ENCODE peak calls at places on chromosomes 13 and 19, in nine cellular contexts. Y is Caco-2; G is CD8-positive, alpha-beta T cell; F is left ventricle myocardium inferior; E is AG09309; Z is PC-3; M is CD8-positive, alpha-beta memory T cell; N is SK-N-SH; I is foreskin fibroblast. R is an unnamed sample.
A peak's percentile ranks its signal among the peaks of the same experiment; 100 is the strongest.

GRCh38 chr13:26465514-26465913 is 92.0 kb upstream of the WASF3 start:
- DNase-seq in G (no peak), M (no peak), E (no peak), Y (no peak), F (peak; percentile 57), N (no peak), Z (no peak), I (no peak), R (no peak)

GRCh38 chr13:78610381-78610883 is 7.1 kb upstream of the POU4F1 start:
- DNase-seq in I (peak; percentile 23), M (no peak), F (no peak), Z (peak; percentile 20), Y (no peak), N (no peak), G (no peak), E (peak; percentile 5), R (peak; percentile 48)

GRCh38 chr19:29562299-29563297 is 36.8 kb downstream of the VSTM2B start:
- DNase-seq in Z (no peak), G (no peak), F (no peak), Y (no peak), E (no peak), I (no peak), N (no peak), M (no peak), R (no peak)

GRCh38 chr19:49579947-49580263 is 451 bp downstream of the NOSIP start:
- DNase-seq in M (no peak), E (no peak), Y (no peak), F (no peak), N (peak; percentile 19), I (no peak), G (no peak), Z (no peak), R (no peak)

GRCh38 chr13:90177519-90177918 is 1170.0 kb upstream of the MIR17HG start:
- DNase-seq in I (no peak), Y (no peak), Z (no peak), N (no peak), E (no peak), G (no peak), M (no peak), F (no peak), R (no peak)

GRCh38 chr13:20831933-20832332 is 58.2 kb upstream of the EEF1AKMT1 start:
- DNase-seq in F (no peak), G (no peak), Y (no peak), N (no peak), E (no peak), M (no peak), I (no peak), Z (no peak), R (no peak)

GRCh38 chr19:12867120-12868099 is 13.8 kb downstream of the DNASE2 start:
- DNase-seq in Z (no peak), I (peak; percentile 42), E (no peak), M (peak; percentile 65), F (no peak), Y (peak; percentile 58), N (peak; percentile 84), G (peak; percentile 80), R (peak; percentile 91)

GRCh38 chr19:14027856-14028450 is at the start of gene RLN3:
- DNase-seq in I (no peak), G (no peak), E (no peak), Y (no peak), Z (no peak), N (no peak), F (no peak), M (no peak), R (no peak)

GRCh38 chr13:99970761-99971575 is 599 bp downstream of the ZIC5 start:
- DNase-seq in N (peak; percentile 50), G (no peak), F (no peak), I (no peak), Z (no peak), M (no peak), Y (peak; percentile 41), E (no peak), R (peak; percentile 33)

GRCh38 chr13:99968521-99969367 is 2.8 kb downstream of the ZIC5 start:
- DNase-seq in Z (no peak), E (no peak), I (no peak), Y (peak; percentile 62), G (peak; percentile 49), F (no peak), N (peak; percentile 67), M (no peak), R (peak; percentile 62)

GRCh38 chr13:99969934-99970760 is 1.4 kb downstream of the ZIC5 start:
- DNase-seq in Y (peak; percentile 72), M (no peak), I (no peak), E (no peak), G (peak; percentile 59), Z (no peak), N (no peak), F (no peak), R (no peak)

GRCh38 chr13:99967884-99968520 is 3.6 kb downstream of the ZIC5 start:
- DNase-seq in E (no peak), N (peak; percentile 21), Z (no peak), G (no peak), F (no peak), M (no peak), Y (no peak), I (no peak), R (no peak)

DNA sequence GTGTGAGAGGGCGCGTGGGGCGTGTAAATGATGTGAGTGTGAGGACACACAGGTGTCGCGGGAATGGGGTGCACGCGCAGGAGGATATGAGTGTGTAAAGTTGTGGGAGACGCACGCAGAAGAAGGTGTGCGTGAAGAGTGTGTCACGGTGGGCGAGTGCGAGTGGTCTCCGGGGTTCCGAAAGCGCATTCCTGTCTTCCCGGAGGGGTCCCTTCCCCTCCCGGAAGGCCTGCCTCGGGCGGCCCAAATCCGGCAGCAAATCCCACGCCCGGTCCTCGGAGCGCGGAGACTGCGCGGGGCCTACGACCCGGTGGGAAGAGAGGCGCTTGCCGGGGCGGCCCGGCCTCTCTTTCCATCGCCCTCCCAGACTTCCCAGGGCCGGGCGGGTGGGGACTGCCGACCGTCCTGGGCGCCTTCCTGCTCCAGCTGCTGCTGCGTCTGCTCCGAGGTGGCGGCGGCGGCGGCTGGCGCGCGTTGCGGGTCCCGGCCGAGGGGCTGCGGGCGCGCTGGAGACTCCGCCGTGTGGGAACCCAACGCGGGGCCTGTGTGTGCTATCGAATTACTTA is 2.1 kb downstream of the ZIC5 start:
- DNase-seq in Z (no peak), I (no peak), F (no peak), G (no peak), N (peak; percentile 56), E (no peak), Y (peak; percentile 11), M (no peak), R (peak; percentile 32)
- H3K4me3 ChIP-seq in Z (no peak overlapping the region), I (no peak overlapping the region), F (peak overlapping the region; percentile 58), G (peak overlapping the region; percentile 19), N (no peak overlapping the region), E (peak overlapping the region; percentile 8), Y (peak overlapping the region; percentile 70), M (no peak overlapping the region), R (peak overlapping the region; percentile 41)

DNA sequence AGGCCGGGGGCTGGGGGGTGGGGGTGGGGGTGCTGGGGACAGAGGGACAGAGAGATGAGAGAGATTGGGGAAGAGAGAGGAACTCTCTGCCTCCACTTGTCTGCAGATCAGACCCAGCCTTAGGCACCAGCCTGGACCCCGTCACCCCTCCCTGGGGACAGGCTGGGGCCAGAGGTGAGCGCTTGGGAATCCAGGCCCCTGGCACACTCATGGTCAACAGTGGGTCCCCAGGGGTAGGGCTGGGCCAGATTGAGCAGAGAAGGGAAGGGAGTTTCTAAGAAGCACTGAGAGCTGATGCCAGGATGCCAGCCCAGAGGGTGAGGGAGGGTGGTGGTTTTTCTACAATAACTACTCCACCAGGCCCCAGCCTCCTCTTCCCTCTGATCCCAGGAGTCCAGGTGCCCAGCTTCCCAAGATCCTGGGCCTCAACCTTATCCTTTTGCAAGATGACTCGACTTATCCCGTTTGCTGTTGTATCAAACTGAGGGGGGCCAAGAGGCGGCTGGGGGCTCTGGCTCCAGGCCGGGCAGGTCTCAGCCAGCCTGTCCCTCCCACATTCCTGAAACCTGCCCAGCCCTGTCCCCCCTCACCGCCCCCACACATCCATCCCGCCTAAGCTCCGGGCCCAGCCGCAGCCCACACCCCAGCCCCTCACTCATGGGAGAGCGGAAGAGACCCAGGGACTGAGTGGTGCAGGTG is 1.1 kb downstream of the BCAM start:
- DNase-seq in G (no peak), E (no peak), Z (no peak), N (no peak), I (no peak), M (no peak), Y (no peak), F (no peak), R (no peak)
- H3K4me3 ChIP-seq in G (no peak overlapping the region), E (no peak overlapping the region), Z (no peak overlapping the region), N (no peak overlapping the region), I (no peak overlapping the region), M (no peak overlapping the region), Y (peak overlapping the region; percentile 79), F (peak overlapping the region; percentile 86), R (peak overlapping the region; percentile 88)

GRCh38 chr19:47274891-47275865 is 493 bp downstream of the INAFM1 start:
- DNase-seq in G (peak; percentile 57), N (peak; percentile 60), E (no peak), Y (peak; percentile 46), F (peak; percentile 22), I (no peak), Z (peak; percentile 1), M (peak; percentile 62), R (peak; percentile 42)

GRCh38 chr19:47272448-47273312 is 2.0 kb upstream of the INAFM1 start:
- DNase-seq in F (peak; percentile 52), E (peak; percentile 24), Z (peak; percentile 7), Y (peak; percentile 25), I (no peak), N (no peak), M (no peak), G (no peak), R (no peak)

GRCh38 chr19:47274071-47274890 is at the start of gene INAFM1:
- DNase-seq in E (peak; percentile 52), F (peak; percentile 97), M (peak; percentile 99), Z (peak; percentile 87), I (peak; percentile 89), N (peak; percentile 96), Y (peak; percentile 99), G (peak; percentile 100), R (peak; percentile 97)

GRCh38 chr19:47273313-47274070 is 1.2 kb upstream of the INAFM1 start:
- DNase-seq in Y (peak; percentile 98), M (peak; percentile 92), G (peak; percentile 90), Z (peak; percentile 79), E (peak; percentile 71), F (peak; percentile 92), N (peak; percentile 98), I (peak; percentile 94), R (peak; percentile 97)

DNA sequence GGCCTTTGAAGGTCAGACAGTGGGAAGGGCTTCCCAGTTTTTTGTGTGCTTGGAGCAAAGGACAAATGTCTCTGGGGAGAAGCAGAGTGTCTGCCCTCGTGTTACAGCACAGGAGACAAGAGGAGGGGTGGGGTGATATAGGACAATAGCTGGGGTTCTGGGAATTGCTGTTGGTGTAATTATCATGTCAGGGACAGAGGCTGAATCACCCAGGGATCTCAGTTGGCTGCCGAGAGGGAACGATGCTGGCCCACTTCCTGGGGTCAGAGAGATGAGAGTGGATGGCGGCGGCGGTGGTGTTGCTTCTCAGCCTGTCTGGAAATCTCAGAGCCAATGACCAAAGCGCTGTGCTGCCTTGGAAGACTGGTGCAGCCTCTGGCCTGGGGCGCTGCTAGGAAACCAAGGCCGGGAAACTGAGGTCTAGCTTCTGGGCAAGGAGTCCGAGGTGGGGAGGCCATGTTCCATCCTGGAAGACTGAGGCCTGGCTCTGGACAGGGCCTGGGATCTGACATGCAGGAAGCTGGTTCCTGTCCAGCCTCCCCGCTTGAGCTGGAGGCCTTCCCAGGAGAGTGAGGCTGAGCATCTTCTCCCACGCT is 1.3 kb downstream of the INAFM1 start:
- DNase-seq in M (no peak), N (no peak), Y (no peak), E (peak; percentile 41), F (peak; percentile 65), G (no peak), I (peak; percentile 33), Z (no peak), R (peak; percentile 65)
- H3K4me3 ChIP-seq in M (no peak overlapping the region), N (no peak overlapping the region), Y (no peak overlapping the region), E (no peak overlapping the region), F (peak overlapping the region; percentile 82), G (no peak overlapping the region), I (peak overlapping the region; percentile 52), Z (no peak overlapping the region), R (no peak overlapping the region)

DNA sequence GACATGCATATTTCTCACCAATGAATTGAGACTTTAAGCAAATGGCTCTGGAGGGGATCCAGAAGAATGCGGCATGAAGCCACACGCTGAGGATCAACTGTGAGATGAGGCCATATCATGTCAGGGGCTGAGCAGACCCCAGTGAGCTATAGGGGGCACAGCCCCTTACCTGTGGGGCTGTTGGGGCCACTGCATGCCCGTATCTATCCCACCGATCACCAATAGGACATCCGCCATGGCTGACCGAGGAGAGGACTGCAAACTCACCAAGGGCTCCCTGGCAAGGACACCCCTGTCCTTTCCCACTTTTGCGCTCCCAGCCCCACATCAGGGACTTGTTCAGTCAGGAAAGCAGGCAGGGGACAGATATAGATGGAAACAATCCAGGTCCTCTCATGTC is 78.0 kb downstream of the SERP2 start:
- DNase-seq in G (no peak), E (no peak), Z (no peak), F (no peak), I (no peak), M (no peak), Y (no peak), N (no peak), R (no peak)
- H3K4me3 ChIP-seq in G (no peak overlapping the region), E (no peak overlapping the region), Z (no peak overlapping the region), F (no peak overlapping the region), I (no peak overlapping the region), M (no peak overlapping the region), Y (no peak overlapping the region), N (no peak overlapping the region), R (no peak overlapping the region)